ENCODE peak calls at places on chromosomes 5 and 9, in six cellular contexts. P is gastrocnemius medialis; C is spleen; I is heart left ventricle; B is effector memory CD4-positive, alpha-beta T cell; Y is CD8-positive, alpha-beta T cell. F is an unnamed sample.

GRCh38 chr5:139912804-139913203 is 117.2 kb downstream of the PSD2 start:
- DNase-seq in I (no peak), P (no peak), Y (no peak), C (no peak), B (no peak), F (no peak)

GRCh38 chr5:96855041-96855872 is 21.0 kb upstream of the ERAP2 start:
- DNase-seq in Y (no peak), P (no peak), I (no peak), B (no peak), C (no peak), F (no peak)

GRCh38 chr5:35136386-35136785 is 88.6 kb upstream of the AGXT2 start:
- DNase-seq in P (no peak), Y (peak), C (no peak), B (no peak), I (no peak), F (no peak)

GRCh38 chr9:128124873-128125574 is 2.5 kb downstream of the PTGES2 start:
- DNase-seq in B (peak), P (no peak), I (peak), C (peak), Y (peak), F (peak)

GRCh38 chr5:119218830-119219782 is 136.7 kb upstream of the TNFAIP8 start:
- DNase-seq in B (no peak), C (no peak), Y (no peak), P (no peak), I (no peak), F (no peak)

GRCh38 chr5:138963763-138964371 is 88.7 kb upstream of the LRRTM2 start:
- DNase-seq in Y (no peak), I (no peak), B (no peak), C (no peak), P (no peak), F (no peak)

GRCh38 chr5:136174021-136174659 is 18.8 kb downstream of the SMIM32 start:
- DNase-seq in C (no peak), P (no peak), B (no peak), I (no peak), Y (no peak), F (no peak)

GRCh38 chr5:133273661-133274596 is 222.1 kb downstream of the HSPA4 start:
- DNase-seq in C (no peak), Y (no peak), I (no peak), P (peak), B (no peak), F (no peak)

GRCh38 chr5:38607396-38607795 is 51.0 kb upstream of the LIFR start:
- DNase-seq in C (no peak), I (no peak), B (no peak), Y (no peak), P (peak), F (no peak)

GRCh38 chr5:43066799-43067741 is 27.0 kb upstream of the ANXA2R start:
- DNase-seq in C (peak), Y (peak), P (peak), B (peak), I (peak), F (peak)

GRCh38 chr9:123111977-123112869 is 78.8 kb downstream of the GPR21 start:
- DNase-seq in I (no peak), Y (no peak), P (no peak), B (no peak), C (peak), F (no peak)

GRCh38 chr9:13603916-13604315 is 324.4 kb upstream of the MPDZ start:
- DNase-seq in B (no peak), P (no peak), Y (no peak), I (no peak), C (no peak), F (no peak)

GRCh38 chr5:118561235-118561634 is 427.1 kb downstream of the DTWD2 start:
- DNase-seq in I (no peak), Y (no peak), B (no peak), C (no peak), P (no peak), F (no peak)

GRCh38 chr5:1382248-1382700 is 37.4 kb upstream of the CLPTM1L start:
- DNase-seq in I (no peak), B (no peak), Y (no peak), C (peak), P (no peak), F (no peak)

GRCh38 chr5:7815757-7816534 is 35.0 kb downstream of the CFAP90 start:
- DNase-seq in P (peak), C (peak), Y (peak), I (peak), B (peak), F (peak)

GRCh38 chr5:55668356-55668755 is 43.8 kb downstream of the SLC38A9 start:
- DNase-seq in Y (no peak), C (no peak), P (no peak), I (no peak), B (no peak), F (no peak)

GRCh38 chr5:134477462-134478245 is 47.8 kb upstream of the JADE2 start:
- DNase-seq in P (no peak), B (no peak), C (peak), I (no peak), Y (no peak), F (no peak)

GRCh38 chr9:14315754-14316573 is 2.0 kb upstream of the NFIB start:
- DNase-seq in B (no peak), P (no peak), I (peak), C (no peak), Y (no peak), F (no peak)

GRCh38 chr9:76162109-76162730 is 232.0 kb downstream of the RFK start:
- DNase-seq in P (no peak), C (no peak), B (no peak), I (no peak), Y (no peak), F (no peak)

GRCh38 chr9:114910541-114910940 is 19.9 kb downstream of the TNFSF8 start:
- DNase-seq in P (no peak), I (no peak), C (no peak), B (no peak), Y (no peak), F (no peak)

GRCh38 chr9:136587145-136587943 is 41.5 kb upstream of the NOTCH1 start:
- DNase-seq in I (peak), C (peak), Y (no peak), P (peak), B (no peak), F (peak)

GRCh38 chr9:136587944-136588662 is 42.3 kb upstream of the NOTCH1 start:
- DNase-seq in Y (peak), C (no peak), P (no peak), B (no peak), I (no peak), F (no peak)

GRCh38 chr9:136589766-136590740 is 44.2 kb upstream of the NOTCH1 start:
- DNase-seq in I (no peak), C (no peak), Y (no peak), P (no peak), B (no peak), F (no peak)

GRCh38 chr9:136590788-136591187 is 44.9 kb upstream of the NOTCH1 start:
- DNase-seq in P (no peak), C (no peak), Y (no peak), I (no peak), B (no peak), F (peak)

DNA sequence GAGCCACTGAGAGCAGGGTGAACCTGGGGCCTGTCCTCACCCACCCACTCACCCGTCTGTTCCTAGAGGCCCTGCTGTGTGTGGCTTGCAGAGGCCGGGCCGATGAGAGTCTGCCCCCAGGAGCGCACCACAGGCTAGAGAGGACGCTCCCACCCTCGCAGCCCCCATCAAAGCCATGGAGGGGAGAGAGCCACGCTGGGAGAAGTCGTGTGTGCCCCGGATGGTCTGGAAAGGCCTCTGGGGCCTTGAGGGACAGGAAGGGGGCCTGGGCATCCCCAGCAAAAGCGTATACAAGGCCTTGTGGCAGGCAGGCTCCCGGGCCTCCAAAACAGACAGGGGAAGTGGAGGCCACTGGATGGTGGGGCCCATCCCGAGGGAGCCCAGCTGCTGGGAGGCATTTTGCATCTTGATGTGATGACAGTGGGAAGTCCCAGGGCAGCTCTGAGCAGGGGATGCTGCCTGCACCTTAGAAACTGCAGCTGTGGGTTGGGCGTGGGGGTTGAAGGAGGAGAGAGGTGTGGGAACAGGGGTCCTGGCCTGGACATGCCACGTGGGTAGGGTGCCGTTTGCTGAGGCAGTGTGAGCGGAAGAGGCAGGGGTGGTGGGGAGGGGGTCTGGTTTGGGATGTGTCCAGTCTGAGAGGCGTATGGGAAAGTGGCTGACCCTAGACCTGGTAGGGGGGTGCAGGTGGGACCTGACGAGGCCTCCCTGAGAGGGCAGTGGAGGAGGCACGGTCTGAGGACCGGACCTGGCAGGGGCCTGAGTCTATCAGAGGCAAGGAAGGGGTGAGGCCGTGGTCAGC is 43.0 kb upstream of the NOTCH1 start:
- DNase-seq in P (no peak), B (no peak), I (no peak), Y (no peak), C (no peak), F (no peak)
- H3K27ac ChIP-seq in P (no peak), B (no peak), I (peak), Y (no peak), C (peak), F (no peak)

GRCh38 chr9:112752334-112753110 is 2.0 kb downstream of the SNX30 start:
- DNase-seq in P (no peak), B (no peak), C (no peak), Y (no peak), I (no peak), F (no peak)
- H3K27ac ChIP-seq in P (no peak), B (no peak), C (no peak), Y (no peak), I (no peak), F (peak)

GRCh38 chr9:101448680-101449070 is 13.1 kb upstream of the ALDOB start:
- DNase-seq in I (no peak), Y (no peak), B (no peak), C (no peak), P (no peak), F (no peak)

GRCh38 chr9:101451498-101451897 is 15.9 kb upstream of the ALDOB start:
- DNase-seq in C (no peak), I (no peak), P (no peak), Y (no peak), B (no peak), F (no peak)

GRCh38 chr9:101446732-101447131 is 11.2 kb upstream of the ALDOB start:
- DNase-seq in P (no peak), B (no peak), C (no peak), Y (no peak), I (no peak), F (no peak)

GRCh38 chr9:101445353-101446029 is 9.9 kb upstream of the ALDOB start:
- DNase-seq in B (no peak), C (no peak), P (no peak), Y (no peak), I (no peak), F (no peak)

GRCh38 chr9:101449071-101449721 is 13.6 kb upstream of the ALDOB start:
- DNase-seq in Y (peak), C (peak), I (peak), B (peak), P (peak), F (peak)
- H3K27ac ChIP-seq in Y (no peak), C (peak), I (no peak), B (no peak), P (peak), F (peak)

GRCh38 chr5:101932599-101932998 is 363.5 kb downstream of the SLCO4C1 start:
- DNase-seq in C (no peak), Y (no peak), B (no peak), I (no peak), P (no peak), F (no peak)

GRCh38 chr5:101942321-101942882 is 353.7 kb downstream of the SLCO4C1 start:
- DNase-seq in P (no peak), I (no peak), C (no peak), Y (no peak), B (no peak), F (no peak)

GRCh38 chr5:101935086-101935485 is 361.0 kb downstream of the SLCO4C1 start:
- DNase-seq in B (no peak), I (no peak), P (no peak), Y (no peak), C (no peak), F (no peak)

DNA sequence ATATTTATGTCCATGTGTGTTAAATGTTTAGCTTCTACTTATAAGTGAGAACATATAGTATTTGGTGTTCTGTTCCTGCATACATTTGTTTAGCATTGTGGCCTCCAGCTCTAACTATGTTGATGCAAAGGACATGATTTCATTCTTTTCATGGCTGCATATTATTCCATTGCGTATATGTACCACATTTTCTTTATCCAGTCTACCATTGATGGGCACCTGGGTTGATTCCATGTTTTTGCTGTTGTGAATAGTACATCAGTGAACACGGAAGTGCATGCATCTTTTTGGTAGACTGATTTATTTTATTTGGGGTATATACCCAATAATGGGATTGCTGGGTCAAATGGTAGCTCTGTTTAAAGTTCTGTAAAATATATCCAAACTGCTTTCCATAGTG is 359.0 kb downstream of the SLCO4C1 start:
- DNase-seq in P (no peak), I (no peak), Y (no peak), C (no peak), B (no peak), F (no peak)
- H3K27ac ChIP-seq in P (no peak), I (no peak), Y (no peak), C (no peak), B (no peak), F (no peak)

GRCh38 chr9:15333376-15333881 is 26.4 kb upstream of the TTC39B start:
- DNase-seq in C (no peak), P (no peak), B (no peak), I (no peak), Y (no peak), F (no peak)
- H3K27ac ChIP-seq in C (no peak), P (no peak), B (no peak), I (no peak), Y (no peak), F (no peak)

GRCh38 chr5:127298036-127298429 is 7.4 kb downstream of the MEGF10 start:
- DNase-seq in P (no peak), B (no peak), C (no peak), I (no peak), Y (no peak), F (no peak)

GRCh38 chr5:127298623-127299022 is 8.0 kb downstream of the MEGF10 start:
- DNase-seq in I (no peak), B (no peak), Y (no peak), P (no peak), C (no peak), F (peak)

GRCh38 chr5:127302509-127302908 is 11.9 kb downstream of the MEGF10 start:
- DNase-seq in C (no peak), P (no peak), Y (no peak), I (no peak), B (no peak), F (no peak)

GRCh38 chr5:127297348-127298035 is 6.9 kb downstream of the MEGF10 start:
- DNase-seq in C (no peak), P (no peak), I (no peak), B (no peak), Y (no peak), F (no peak)

DNA sequence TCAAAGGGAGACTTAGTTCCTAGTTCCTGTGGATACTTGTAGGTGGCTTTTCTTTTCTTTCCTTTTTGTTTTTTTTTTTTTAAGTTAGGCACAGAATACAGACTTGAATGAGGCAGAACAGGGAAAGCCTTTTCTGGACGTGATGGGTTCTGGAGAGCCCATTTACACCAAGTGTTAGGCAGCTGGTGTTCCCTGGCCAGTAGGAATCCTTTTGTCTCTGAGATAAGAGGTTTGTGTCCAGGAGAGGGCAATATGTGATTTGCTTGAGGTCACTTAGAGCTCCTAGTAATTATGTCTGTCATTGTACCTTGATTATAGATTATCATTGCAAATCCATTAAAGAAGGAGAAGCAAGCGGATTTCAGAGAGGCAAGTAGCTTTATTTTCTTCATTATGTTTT is 9.1 kb downstream of the MEGF10 start:
- DNase-seq in Y (no peak), B (no peak), C (no peak), I (no peak), P (no peak), F (no peak)
- H3K27ac ChIP-seq in Y (no peak), B (no peak), C (no peak), I (no peak), P (no peak), F (peak)

F was measured in substantia nigra.